ENCODE peak calls at places on chromosomes 12 and 14, in four cellular contexts. W, Q, E and M are unnamed samples.

GRCh38 chr12:3611853-3612703 is 121.1 kb downstream of the PRMT8 start:
- DNase-seq in W (no peak), Q (peak), E (no peak), M (no peak)

GRCh38 chr14:59419383-59419782 is 45.8 kb downstream of the GPR135 start:
- DNase-seq in W (no peak), Q (no peak), E (peak), M (no peak)

GRCh38 chr12:53844989-53845836 is 93.4 kb upstream of the HOXC13 start:
- DNase-seq in W (no peak), Q (peak), E (no peak), M (no peak)

GRCh38 chr14:24377126-24377525 is 9.1 kb downstream of the NFATC4 start:
- DNase-seq in W (no peak), Q (no peak), E (no peak), M (no peak)

GRCh38 chr12:51920046-51920445 is 12.7 kb downstream of the ACVRL1 start:
- DNase-seq in W (no peak), Q (no peak), E (no peak), M (no peak)

GRCh38 chr14:76117789-76118188 is 33.9 kb upstream of the GPATCH2L start:
- DNase-seq in W (no peak), Q (no peak), E (no peak), M (no peak)

GRCh38 chr12:124388679-124389536 is 94.0 kb downstream of the RFLNA start:
- DNase-seq in W (peak), Q (peak), E (peak), M (peak)

GRCh38 chr12:122116707-122117535 is 38.4 kb downstream of the MLXIP start:
- DNase-seq in W (no peak), Q (no peak), E (peak), M (no peak)

GRCh38 chr12:14845350-14845750 is 2.0 kb upstream of the ART4 start:
- DNase-seq in W (peak), Q (peak), E (peak), M (peak)

GRCh38 chr14:101224356-101225115 is 321.0 kb upstream of the RTL1 start:
- DNase-seq in W (no peak), Q (no peak), E (no peak), M (no peak)

GRCh38 chr14:101017806-101018560 is 114.5 kb upstream of the RTL1 start:
- DNase-seq in W (no peak), Q (no peak), E (no peak), M (no peak)

GRCh38 chr14:101235042-101235871 is 326.0 kb upstream of the DIO3 start:
- DNase-seq in W (no peak), Q (peak), E (peak), M (peak)

GRCh38 chr12:110317921-110318320 is 36.9 kb downstream of the ATP2A2 start:
- DNase-seq in W (no peak), Q (peak), E (no peak), M (no peak)

GRCh38 chr12:40970320-40970907 is 217.7 kb upstream of the PDZRN4 start:
- DNase-seq in W (no peak), Q (no peak), E (no peak), M (no peak)
- TF ChIP-seq CTCF in W (peak), Q (no peak), E (no peak), M (no peak)

GRCh38 chr12:21073822-21074460 is 57.1 kb upstream of the SLCO1B1 start:
- DNase-seq in W (no peak), Q (peak), E (no peak), M (no peak)
- TF ChIP-seq CTCF in W (no peak), Q (no peak), E (no peak), M (no peak)

GRCh38 chr12:38142974-38143373 is 173.6 kb upstream of the ALG10B start:
- DNase-seq in W (no peak), Q (no peak), E (peak), M (no peak)
- TF ChIP-seq CTCF in W (peak), Q (no peak), E (no peak), M (no peak)

GRCh38 chr12:47410383-47410782 is 295.4 kb downstream of the RPAP3 start:
- DNase-seq in W (no peak), Q (no peak), E (no peak), M (no peak)

GRCh38 chr12:47410862-47411261 is 295.0 kb downstream of the RPAP3 start:
- DNase-seq in W (no peak), Q (no peak), E (no peak), M (no peak)

GRCh38 chr12:47407730-47408129 is 298.1 kb downstream of the RPAP3 start:
- DNase-seq in W (no peak), Q (no peak), E (no peak), M (no peak)

GRCh38 chr12:47409310-47409709 is 296.5 kb downstream of the RPAP3 start:
- DNase-seq in W (no peak), Q (no peak), E (no peak), M (no peak)

DNA sequence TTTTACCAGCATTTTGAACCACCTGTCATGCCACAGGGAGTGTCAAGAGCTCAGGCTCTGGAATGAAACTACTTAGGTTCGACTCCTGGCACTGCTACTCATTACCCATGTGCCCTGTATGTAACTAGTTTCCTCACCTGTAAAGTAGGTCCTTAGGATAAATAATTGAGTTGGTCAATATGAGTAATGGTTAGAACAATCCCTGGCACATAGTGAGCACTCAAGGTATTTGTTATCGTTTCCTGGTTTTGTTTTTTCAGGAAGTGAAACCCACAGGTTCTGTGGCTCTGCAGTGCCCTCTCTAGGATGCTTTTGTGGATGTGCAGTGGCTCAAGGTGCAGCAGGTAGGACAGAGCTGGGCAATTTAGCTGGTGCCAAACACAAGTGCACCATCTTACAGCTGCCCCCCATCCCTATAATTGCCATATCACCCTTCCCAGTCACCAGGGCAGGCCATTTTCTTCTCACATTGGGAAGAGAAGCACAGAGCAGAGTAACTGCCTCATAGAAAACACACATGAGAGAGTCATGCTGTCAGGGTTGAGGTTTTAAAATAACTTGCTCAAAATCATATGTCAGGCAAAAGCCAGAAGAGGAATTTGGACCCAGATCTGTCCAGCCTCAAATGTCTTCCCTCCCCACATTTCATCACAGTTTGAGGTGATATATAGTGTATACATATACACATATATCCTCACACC is 297.5 kb downstream of the RPAP3 start:
- DNase-seq in W (peak), Q (no peak), E (peak), M (peak)
- TF ChIP-seq CTCF in W (peak), Q (no peak), E (no peak), M (peak)

GRCh38 chr14:72744416-72745120 is 149.3 kb downstream of the DPF3 start:
- DNase-seq in W (no peak), Q (no peak), E (no peak), M (no peak)

GRCh38 chr14:72743626-72744025 is 150.3 kb downstream of the DPF3 start:
- DNase-seq in W (no peak), Q (peak), E (no peak), M (no peak)

GRCh38 chr14:72745546-72745945 is 148.4 kb downstream of the DPF3 start:
- DNase-seq in W (no peak), Q (peak), E (no peak), M (no peak)

GRCh38 chr14:72747652-72748051 is 146.2 kb downstream of the DPF3 start:
- DNase-seq in W (no peak), Q (no peak), E (no peak), M (no peak)

DNA sequence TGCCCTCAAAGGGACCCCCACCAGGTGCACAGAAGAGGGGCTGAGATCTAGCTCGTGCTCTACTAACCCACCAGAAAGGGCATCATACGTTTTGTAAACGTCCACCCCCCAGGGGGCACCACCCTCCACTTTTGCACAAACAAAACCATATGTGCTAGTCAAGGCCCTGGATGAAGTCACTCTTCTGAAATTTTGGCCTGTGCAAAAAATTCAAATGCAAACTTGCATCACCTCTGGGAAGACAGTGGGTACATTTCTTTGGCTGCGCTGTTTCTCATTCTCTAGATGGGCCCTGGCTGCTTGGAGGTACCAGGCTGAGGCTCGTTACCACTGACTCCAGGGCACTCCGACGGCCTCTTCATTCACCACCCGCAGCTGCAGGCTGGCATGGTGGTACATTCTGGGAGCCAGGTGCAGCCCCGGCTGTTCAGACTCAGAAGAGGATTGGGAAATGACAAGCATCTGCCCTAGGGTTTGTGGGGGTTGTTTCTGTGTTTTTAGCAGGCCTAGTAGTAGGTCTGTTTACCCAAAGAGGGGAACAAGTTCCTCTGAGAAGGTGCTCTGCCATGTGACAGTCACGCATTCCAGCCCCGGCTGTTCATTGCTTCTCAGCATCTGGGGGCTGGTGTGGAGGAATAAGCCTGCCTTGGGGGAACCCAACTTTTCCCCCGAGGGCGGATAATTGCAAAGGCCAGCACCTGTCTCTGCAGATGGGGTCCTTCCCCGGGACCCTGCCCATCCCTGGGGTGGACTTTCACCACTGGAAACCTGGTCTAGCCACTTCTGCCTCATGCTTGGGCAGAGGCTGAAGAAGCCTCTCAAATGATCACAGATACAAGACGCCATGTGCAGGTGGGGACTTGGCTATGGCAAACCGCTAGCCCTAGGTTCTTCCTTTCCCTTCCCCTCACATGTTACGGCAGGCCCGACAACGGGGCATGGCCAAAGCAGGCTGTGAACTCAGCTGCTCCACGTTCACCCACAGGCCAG is 147.6 kb downstream of the DPF3 start:
- DNase-seq in W (no peak), Q (peak), E (no peak), M (no peak)
- TF ChIP-seq CTCF in W (no peak), Q (peak), E (no peak), M (no peak)